ENCODE peak calls at places on chromosome X, in six cellular contexts. O is K562, C is esophagus muscularis mucosa, B is spleen, F is suprapubic skin, N is right lobe of liver. E is an unnamed sample.

GRCh38 chrX:17632942-17633341 is 104.4 kb upstream of the SCML1 start:
- DNase-seq in O (no peak), C (no peak), B (no peak), F (no peak), N (no peak), E (no peak)

GRCh38 chrX:23504540-23504884 is 162.8 kb upstream of the PRDX4 start:
- DNase-seq in O (no peak), C (no peak), B (no peak), F (no peak), N (no peak), E (no peak)

GRCh38 chrX:110408949-110409588 is 50.4 kb downstream of the RTL9 start:
- DNase-seq in O (peak; percentile 85), C (no peak), B (no peak), F (no peak), N (no peak), E (no peak)

GRCh38 chrX:2547746-2548145 is 47.0 kb upstream of the DHRSX start:
- DNase-seq in O (no peak), C (no peak), B (no peak), F (no peak), N (no peak), E (no peak)

GRCh38 chrX:34300871-34301270 is 168.8 kb upstream of the FAM47A start:
- DNase-seq in O (peak; percentile 44), C (no peak), B (no peak), F (no peak), N (no peak), E (peak; percentile 19)

GRCh38 chrX:108396188-108396885 is 41.9 kb downstream of the COL4A6 start:
- DNase-seq in O (no peak), C (no peak), B (no peak), F (no peak), N (no peak), E (no peak)

GRCh38 chrX:136143714-136144113 is 3.6 kb upstream of the FHL1 start:
- DNase-seq in O (no peak), C (no peak), B (no peak), F (no peak), N (no peak), E (no peak)

GRCh38 chrX:103153661-103154060 is 60.7 kb upstream of the NXF3 start:
- DNase-seq in O (no peak), C (no peak), B (no peak), F (no peak), N (no peak), E (no peak)

GRCh38 chrX:135395064-135395463 is 26.7 kb upstream of the SMIM10L2A start:
- DNase-seq in O (no peak), C (no peak), B (no peak), F (no peak), N (no peak), E (no peak)

GRCh38 chrX:12563121-12563520 is 228.1 kb upstream of the PRPS2 start:
- DNase-seq in O (no peak), C (no peak), B (no peak), F (no peak), N (no peak), E (no peak)

GRCh38 chrX:13903405-13903804 is 86.5 kb upstream of the GPM6B start:
- DNase-seq in O (no peak), C (no peak), B (no peak), F (no peak), N (no peak), E (no peak)

GRCh38 chrX:75229774-75230173 is 44.1 kb upstream of the UPRT start:
- DNase-seq in O (no peak), C (no peak), B (no peak), F (no peak), N (no peak), E (no peak)

GRCh38 chrX:115650449-115650848 is 89.5 kb downstream of the PLS3 start:
- DNase-seq in O (no peak), C (no peak), B (no peak), F (no peak), N (no peak), E (no peak)

GRCh38 chrX:42930951-42931350 is 153.0 kb upstream of the PPP1R2C start:
- DNase-seq in O (no peak), C (no peak), B (no peak), F (no peak), N (no peak), E (no peak)

GRCh38 chrX:129845616-129846190 is 2.0 kb upstream of the ZDHHC9 start:
- DNase-seq in O (no peak), C (no peak), B (no peak), F (no peak), N (no peak), E (no peak)

GRCh38 chrX:35741142-35741541 is 57.0 kb upstream of the MAGEB16 start:
- DNase-seq in O (no peak), C (no peak), B (no peak), F (no peak), N (no peak), E (no peak)

GRCh38 chrX:123357941-123358340 is 173.9 kb downstream of the GRIA3 start:
- DNase-seq in O (no peak), C (no peak), B (no peak), F (no peak), N (no peak), E (no peak)

GRCh38 chrX:107599371-107599970 is 28.8 kb upstream of the PRPS1 start:
- DNase-seq in O (no peak), C (no peak), B (no peak), F (no peak), N (no peak), E (no peak)

GRCh38 chrX:52216541-52216940 is 31.9 kb downstream of the MAGED4 start:
- DNase-seq in O (no peak), C (no peak), B (no peak), F (no peak), N (no peak), E (no peak)

GRCh38 chrX:23885803-23886202 is 21.9 kb downstream of the APOO start:
- DNase-seq in O (no peak), C (no peak), B (no peak), F (no peak), N (no peak), E (no peak)

GRCh38 chrX:69365349-69365748 is 138.8 kb upstream of the NALF2 start:
- DNase-seq in O (no peak), C (no peak), B (no peak), F (no peak), N (no peak), E (no peak)

GRCh38 chrX:113959912-113960626 is 623.8 kb upstream of the HTR2C start:
- DNase-seq in O (no peak), C (no peak), B (no peak), F (no peak), N (no peak), E (no peak)

GRCh38 chrX:44698328-44698727 is 145.5 kb upstream of the DUSP21 start:
- DNase-seq in O (no peak), C (no peak), B (no peak), F (no peak), N (no peak), E (peak; percentile 45)

GRCh38 chrX:24877854-24878650 is 137.7 kb downstream of the ARX start:
- DNase-seq in O (no peak), C (no peak), B (no peak), F (no peak), N (no peak), E (no peak)

GRCh38 chrX:73668779-73669178 is 105.8 kb downstream of the CHIC1 start:
- DNase-seq in O (no peak), C (no peak), B (no peak), F (no peak), N (no peak), E (no peak)

GRCh38 chrX:110086916-110087484 is 84.1 kb downstream of the TMEM164 start:
- DNase-seq in O (peak; percentile 58), C (no peak), B (no peak), F (no peak), N (no peak), E (no peak)

GRCh38 chrX:72021975-72022374 is 109.7 kb downstream of the RTL5 start:
- DNase-seq in O (peak; percentile 48), C (peak; percentile 31), B (no peak), F (no peak), N (no peak), E (no peak)

GRCh38 chrX:50054147-50054546 is 131.8 kb downstream of the CLCN5 start:
- DNase-seq in O (no peak), C (no peak), B (no peak), F (no peak), N (no peak), E (no peak)

GRCh38 chrX:6707497-6707896 is 172.6 kb upstream of the VCX3A start:
- DNase-seq in O (no peak), C (no peak), B (no peak), F (no peak), N (no peak), E (no peak)

GRCh38 chrX:6708676-6709075 is 173.8 kb upstream of the VCX3A start:
- DNase-seq in O (no peak), C (no peak), B (no peak), F (no peak), N (no peak), E (no peak)

DNA sequence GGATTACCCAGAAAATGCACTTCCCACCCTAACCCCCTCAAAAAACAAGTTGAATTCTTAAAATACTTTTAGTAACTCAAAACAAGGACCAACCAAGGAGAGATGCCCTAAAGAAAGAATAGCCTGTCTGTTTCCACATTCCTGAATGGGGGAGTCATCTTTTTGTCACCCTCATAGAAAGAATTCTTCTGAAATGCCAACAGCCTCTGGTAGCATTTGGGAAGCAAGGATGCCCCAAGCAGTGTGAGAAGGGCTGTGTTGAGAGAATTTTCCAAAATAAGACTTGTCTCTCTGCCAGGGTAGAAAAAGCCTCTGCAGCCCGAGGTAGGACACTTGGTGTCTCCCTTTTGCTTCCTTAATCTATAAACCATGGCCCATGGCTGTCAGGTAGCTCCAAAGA is 173.1 kb upstream of the VCX3A start:
- DNase-seq in O (no peak), C (no peak), B (no peak), F (no peak), N (no peak), E (no peak)
- TF ChIP-seq CTCF in O (no peak), C (no peak), B (no peak), F (no peak), N (no peak), E (no peak)

GRCh38 chrX:153794018-153794896 is at the start of the genes IDH3G and SSR4:
- DNase-seq in O (peak; percentile 96), C (peak; percentile 95), B (peak; percentile 97), F (peak; percentile 94), N (peak; percentile 92), E (peak; percentile 93)
- TF ChIP-seq POLR2A in O (peak; percentile 85), C (no peak), B (no peak), F (peak; percentile 3), N (peak; percentile 59), E (peak; percentile 75)

GRCh38 chrX:40155617-40156471 is 58.1 kb upstream of the BCOR start:
- DNase-seq in O (peak; percentile 56), C (no peak), B (no peak), F (no peak), N (peak; percentile 38), E (no peak)
- H3K27me3 ChIP-seq in O (no peaks in the 10 kb centered on the region), C (no peaks in the 10 kb centered on the region), B (peaks cover 40% of the 10 kb centered on the region), F (no peaks in the 10 kb centered on the region), N (no peaks in the 10 kb centered on the region), E (no peaks in the 10 kb centered on the region)

DNA sequence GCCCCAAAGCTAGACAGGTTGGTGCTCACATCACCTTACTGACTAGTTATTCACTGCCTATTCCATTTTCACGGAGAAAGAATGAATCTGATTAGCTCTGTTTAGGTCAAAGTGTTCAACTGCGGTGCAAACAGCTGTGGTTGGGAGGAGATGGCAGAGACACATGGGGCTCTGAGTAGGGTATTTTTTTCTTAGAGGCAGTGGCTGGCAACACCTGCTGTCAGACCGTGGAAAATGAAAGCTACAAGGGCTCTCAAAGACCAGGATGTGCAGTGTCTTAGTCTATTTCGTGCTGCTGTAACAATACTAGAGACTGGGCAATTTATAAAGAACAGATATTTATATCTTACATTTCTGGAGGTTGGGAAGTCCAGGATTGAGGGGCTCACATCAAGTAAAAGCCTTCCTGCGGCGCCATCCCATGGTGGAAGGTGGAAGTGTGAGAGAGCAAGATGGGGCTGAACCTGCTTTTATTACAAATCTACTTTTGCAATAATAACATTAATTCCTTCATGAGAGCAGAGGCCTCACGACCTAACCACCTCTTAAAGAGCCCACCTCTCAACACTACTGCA is 10.6 kb downstream of the NYX start:
- DNase-seq in O (peak; percentile 12), C (no peak), B (no peak), F (no peak), N (no peak), E (no peak)
- TF ChIP-seq CTCF in O (no peak), C (no peak), B (no peak), F (no peak), N (no peak), E (no peak)